ENCODE peak calls at places on chromosomes 16 and 17, in seven cellular contexts. One of them, this sample, is unnamed.

GRCh38 chr17:9432121-9432866 is 143.3 kb downstream of the STX8 start:
- DNase-seq in GM23338: no peak
- DNase-seq in PC-3: no peak
- DNase-seq in neural progenitor cell: no peak
- DNase-seq in SK-N-SH: no peak
- DNase-seq in MM.1S: peak; percentile 86
- DNase-seq in HCT116: no peak
- DNase-seq in this sample: no peak

GRCh38 chr17:19799796-19800195 is 51.7 kb upstream of the ALDH3A1 start:
- DNase-seq in GM23338: no peak
- DNase-seq in PC-3: no peak
- DNase-seq in neural progenitor cell: no peak
- DNase-seq in SK-N-SH: no peak
- DNase-seq in MM.1S: no peak
- DNase-seq in HCT116: no peak
- DNase-seq in this sample: no peak

GRCh38 chr17:30426292-30426691 is 47.6 kb downstream of the CPD start:
- DNase-seq in GM23338: no peak
- DNase-seq in PC-3: no peak
- DNase-seq in neural progenitor cell: no peak
- DNase-seq in SK-N-SH: no peak
- DNase-seq in MM.1S: no peak
- DNase-seq in HCT116: no peak
- DNase-seq in this sample: no peak

GRCh38 chr17:60840456-60840855 is 162.8 kb downstream of the BCAS3 start:
- DNase-seq in GM23338: no peak
- DNase-seq in PC-3: no peak
- DNase-seq in neural progenitor cell: no peak
- DNase-seq in SK-N-SH: no peak
- DNase-seq in MM.1S: no peak
- DNase-seq in HCT116: no peak
- DNase-seq in this sample: no peak

GRCh38 chr17:18920911-18921441 is 31.0 kb upstream of the SLC5A10 start:
- DNase-seq in GM23338: no peak
- DNase-seq in PC-3: peak; percentile 74
- DNase-seq in neural progenitor cell: no peak
- DNase-seq in SK-N-SH: no peak
- DNase-seq in MM.1S: peak; percentile 60
- DNase-seq in HCT116: no peak
- DNase-seq in this sample: peak; percentile 62

GRCh38 chr17:62937636-62938035 is 28.4 kb upstream of the TANC2 start:
- DNase-seq in GM23338: no peak
- DNase-seq in PC-3: no peak
- DNase-seq in neural progenitor cell: no peak
- DNase-seq in SK-N-SH: no peak
- DNase-seq in MM.1S: no peak
- DNase-seq in HCT116: no peak
- DNase-seq in this sample: no peak

GRCh38 chr17:47776330-47777197 is 43.5 kb downstream of the TBX21 start:
- DNase-seq in GM23338: peak; percentile 66
- DNase-seq in PC-3: peak; percentile 75
- DNase-seq in neural progenitor cell: peak; percentile 40
- DNase-seq in SK-N-SH: peak; percentile 81
- DNase-seq in MM.1S: peak; percentile 46
- DNase-seq in HCT116: peak; percentile 54
- DNase-seq in this sample: peak; percentile 55

GRCh38 chr16:79871906-79872305 is 271.4 kb upstream of the MAF start:
- DNase-seq in GM23338: no peak
- DNase-seq in PC-3: no peak
- DNase-seq in neural progenitor cell: no peak
- DNase-seq in SK-N-SH: no peak
- DNase-seq in MM.1S: no peak
- DNase-seq in HCT116: no peak
- DNase-seq in this sample: no peak

GRCh38 chr17:39213852-39214251 is 11.9 kb downstream of the STAC2 start:
- DNase-seq in GM23338: no peak
- DNase-seq in PC-3: peak; percentile 59
- DNase-seq in neural progenitor cell: no peak
- DNase-seq in SK-N-SH: no peak
- DNase-seq in MM.1S: no peak
- DNase-seq in HCT116: peak; percentile 86
- DNase-seq in this sample: no peak

GRCh38 chr16:82704369-82704768 is 77.6 kb downstream of the CDH13 start:
- DNase-seq in GM23338: no peak
- DNase-seq in PC-3: no peak
- DNase-seq in neural progenitor cell: no peak
- DNase-seq in SK-N-SH: no peak
- DNase-seq in MM.1S: no peak
- DNase-seq in HCT116: no peak
- DNase-seq in this sample: no peak

GRCh38 chr17:13665872-13666635 is 64.3 kb upstream of the HS3ST3A1 start:
- DNase-seq in GM23338: no peak
- DNase-seq in PC-3: no peak
- DNase-seq in neural progenitor cell: no peak
- DNase-seq in SK-N-SH: no peak
- DNase-seq in MM.1S: no peak
- DNase-seq in HCT116: no peak
- DNase-seq in this sample: no peak

GRCh38 chr16:54657709-54658102 is 273.0 kb upstream of the IRX5 start:
- DNase-seq in GM23338: no peak
- DNase-seq in PC-3: no peak
- DNase-seq in neural progenitor cell: no peak
- DNase-seq in SK-N-SH: no peak
- DNase-seq in MM.1S: no peak
- DNase-seq in HCT116: no peak
- DNase-seq in this sample: no peak

GRCh38 chr17:80043963-80044362 is 7.5 kb downstream of the CCDC40 start:
- DNase-seq in GM23338: no peak
- DNase-seq in PC-3: no peak
- DNase-seq in neural progenitor cell: no peak
- DNase-seq in SK-N-SH: no peak
- DNase-seq in MM.1S: no peak
- DNase-seq in HCT116: no peak
- DNase-seq in this sample: no peak

DNA sequence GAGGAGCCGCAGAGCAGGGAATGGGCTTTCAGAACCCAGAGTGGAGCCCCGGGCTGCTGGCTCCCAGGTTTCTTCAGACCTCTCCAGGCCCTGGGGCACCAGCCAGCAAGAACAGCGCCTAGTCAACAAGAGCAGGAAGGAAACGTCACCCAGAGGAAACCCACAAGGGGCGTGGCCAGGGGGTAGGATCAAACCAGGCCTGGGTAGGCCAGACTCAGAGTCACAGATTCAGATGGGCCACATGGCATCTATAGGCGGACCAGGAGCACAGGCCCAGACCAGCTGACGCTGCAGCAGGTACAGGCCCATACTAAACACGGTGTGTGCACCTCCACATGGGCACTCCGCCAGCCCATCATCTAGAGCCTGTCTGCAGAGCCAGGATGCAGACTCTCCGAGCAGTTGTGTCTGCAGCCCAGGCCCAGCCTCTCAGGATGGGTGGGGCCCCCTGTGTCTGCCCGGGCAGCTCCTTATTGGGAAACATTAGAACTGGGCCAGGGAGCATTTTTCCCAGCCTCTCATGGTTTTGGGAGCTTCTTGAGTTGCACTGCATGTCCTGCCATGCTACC is at the start of gene NLRP1:
- DNase-seq in GM23338: peak; percentile 23
- DNase-seq in PC-3: peak; percentile 86
- DNase-seq in neural progenitor cell: no peak
- DNase-seq in SK-N-SH: peak; percentile 35
- DNase-seq in MM.1S: peak; percentile 99
- DNase-seq in HCT116: peak; percentile 71
- DNase-seq in this sample: peak; percentile 96
- TF ChIP-seq EZH2phosphoT487 in GM23338: no peak
- TF ChIP-seq EZH2phosphoT487 in PC-3: no peak
- TF ChIP-seq EZH2phosphoT487 in neural progenitor cell: no peak
- TF ChIP-seq EZH2phosphoT487 in SK-N-SH: no peak
- TF ChIP-seq EZH2phosphoT487 in MM.1S: no peak
- TF ChIP-seq EZH2phosphoT487 in HCT116: no peak
- TF ChIP-seq EZH2phosphoT487 in this sample: no peak

GRCh38 chr17:49573510-49574282 is 2.0 kb upstream of the NXPH3 start:
- DNase-seq in GM23338: no peak
- DNase-seq in PC-3: no peak
- DNase-seq in neural progenitor cell: no peak
- DNase-seq in SK-N-SH: peak; percentile 11
- DNase-seq in MM.1S: no peak
- DNase-seq in HCT116: no peak
- DNase-seq in this sample: no peak

GRCh38 chr17:49576121-49576905 is 642 bp downstream of the NXPH3 start:
- DNase-seq in GM23338: peak; percentile 82
- DNase-seq in PC-3: peak; percentile 36
- DNase-seq in neural progenitor cell: peak; percentile 85
- DNase-seq in SK-N-SH: peak; percentile 93
- DNase-seq in MM.1S: no peak
- DNase-seq in HCT116: no peak
- DNase-seq in this sample: no peak

GRCh38 chr17:49575524-49576120 is at the start of gene NXPH3:
- DNase-seq in GM23338: peak; percentile 88
- DNase-seq in PC-3: peak; percentile 63
- DNase-seq in neural progenitor cell: peak; percentile 91
- DNase-seq in SK-N-SH: peak; percentile 91
- DNase-seq in MM.1S: peak; percentile 64
- DNase-seq in HCT116: no peak
- DNase-seq in this sample: peak; percentile 41

GRCh38 chr17:49574283-49574892 is 1.3 kb upstream of the NXPH3 start:
- DNase-seq in GM23338: no peak
- DNase-seq in PC-3: no peak
- DNase-seq in neural progenitor cell: no peak
- DNase-seq in SK-N-SH: peak; percentile 33
- DNase-seq in MM.1S: no peak
- DNase-seq in HCT116: no peak
- DNase-seq in this sample: no peak

DNA sequence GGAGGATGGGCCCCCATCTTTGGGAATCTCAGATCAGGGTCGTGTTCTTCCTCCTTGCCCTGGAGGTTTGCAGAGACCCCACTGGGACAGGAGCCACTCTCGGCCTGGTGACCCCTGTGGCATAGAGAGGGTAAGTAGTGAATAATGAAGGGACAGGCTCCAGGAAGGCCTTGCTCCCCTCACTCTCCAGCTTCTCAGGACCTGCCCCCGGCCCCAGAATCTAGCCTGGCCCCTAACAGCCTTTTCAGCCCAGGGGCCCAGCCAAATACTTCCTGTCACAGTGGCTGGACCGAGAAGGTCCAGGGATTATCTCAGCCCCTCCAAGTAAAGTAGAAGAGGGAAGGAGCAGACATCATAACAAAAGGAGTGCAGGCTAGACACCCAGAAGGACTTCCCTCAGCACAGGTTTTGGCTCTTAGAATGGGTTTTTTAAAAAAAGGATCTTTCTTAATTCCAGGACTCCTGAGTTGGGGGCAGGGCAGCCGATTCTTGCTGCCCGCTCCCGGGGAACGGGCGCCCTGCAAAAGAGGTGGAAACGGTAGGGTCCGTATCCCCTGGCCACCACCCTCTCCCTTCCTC is 637 bp upstream of the NXPH3 start:
- DNase-seq in GM23338: no peak
- DNase-seq in PC-3: no peak
- DNase-seq in neural progenitor cell: no peak
- DNase-seq in SK-N-SH: peak; percentile 27
- DNase-seq in MM.1S: no peak
- DNase-seq in HCT116: no peak
- DNase-seq in this sample: no peak
- H3K27ac ChIP-seq in GM23338: no peak overlapping the region
- H3K27ac ChIP-seq in PC-3: no peak overlapping the region
- H3K27ac ChIP-seq in neural progenitor cell: no peak overlapping the region
- H3K27ac ChIP-seq in SK-N-SH: no peak overlapping the region
- H3K27ac ChIP-seq in MM.1S: no peak overlapping the region
- H3K27ac ChIP-seq in HCT116: peak overlapping the region; percentile 17
- H3K27ac ChIP-seq in this sample: no peak overlapping the region

DNA sequence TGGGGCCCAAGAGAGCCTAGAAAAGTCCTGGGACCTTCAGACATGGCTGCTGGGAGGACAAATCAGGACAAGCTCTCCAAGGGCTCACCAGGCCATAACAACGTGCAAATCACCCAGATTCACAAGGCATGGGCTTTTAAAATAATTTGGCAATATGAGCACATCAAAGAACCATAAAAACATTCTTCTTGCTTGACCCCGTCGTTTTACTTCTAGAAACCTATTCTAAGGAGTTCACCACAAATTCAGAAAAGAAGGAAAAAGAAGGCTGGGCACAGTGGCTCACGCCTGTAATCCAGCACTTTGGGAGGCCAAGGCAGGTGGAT is 12.1 kb upstream of the MT3 start:
- DNase-seq in GM23338: no peak
- DNase-seq in PC-3: no peak
- DNase-seq in neural progenitor cell: no peak
- DNase-seq in SK-N-SH: no peak
- DNase-seq in MM.1S: no peak
- DNase-seq in HCT116: no peak
- DNase-seq in this sample: no peak
- TF ChIP-seq CTCF in GM23338: no peak
- TF ChIP-seq CTCF in PC-3: no peak
- TF ChIP-seq CTCF in neural progenitor cell: no peak
- TF ChIP-seq CTCF in SK-N-SH: no peak
- TF ChIP-seq CTCF in MM.1S: no peak
- TF ChIP-seq CTCF in HCT116: no peak
- TF ChIP-seq CTCF in this sample: peak; percentile 34

DNA sequence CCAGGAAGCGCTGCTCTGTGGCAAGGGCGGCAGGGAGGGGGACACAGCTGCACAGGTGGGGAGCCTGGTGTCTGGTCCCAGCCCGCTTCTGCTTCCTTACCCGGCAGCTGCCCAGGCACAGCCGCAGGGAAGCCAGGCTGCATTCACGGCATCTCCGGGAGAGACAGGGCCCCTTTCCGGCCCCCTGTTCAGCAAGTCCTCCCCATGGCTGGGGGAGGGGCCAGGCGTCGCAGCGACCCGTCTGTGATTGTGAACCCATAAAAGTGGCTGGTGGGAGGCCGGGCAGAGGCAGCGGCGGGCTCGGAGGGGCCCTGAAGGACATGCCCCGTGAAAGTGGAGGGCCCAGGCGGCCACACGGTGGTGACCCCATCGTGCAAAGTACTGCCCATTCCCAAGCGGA is 28.7 kb downstream of the SOX8 start:
- DNase-seq in GM23338: no peak
- DNase-seq in PC-3: no peak
- DNase-seq in neural progenitor cell: no peak
- DNase-seq in SK-N-SH: no peak
- DNase-seq in MM.1S: no peak
- DNase-seq in HCT116: no peak
- DNase-seq in this sample: no peak
- TF ChIP-seq EZH2phosphoT487 in GM23338: no peak
- TF ChIP-seq EZH2phosphoT487 in PC-3: no peak
- TF ChIP-seq EZH2phosphoT487 in neural progenitor cell: no peak
- TF ChIP-seq EZH2phosphoT487 in SK-N-SH: no peak
- TF ChIP-seq EZH2phosphoT487 in MM.1S: no peak
- TF ChIP-seq EZH2phosphoT487 in HCT116: no peak
- TF ChIP-seq EZH2phosphoT487 in this sample: no peak

GRCh38 chr16:85126383-85126730 is 14.1 kb upstream of the CIBAR2 start:
- DNase-seq in GM23338: no peak
- DNase-seq in PC-3: no peak
- DNase-seq in neural progenitor cell: no peak
- DNase-seq in SK-N-SH: no peak
- DNase-seq in MM.1S: no peak
- DNase-seq in HCT116: no peak
- DNase-seq in this sample: no peak
- H3K27ac ChIP-seq in GM23338: no peak overlapping the region
- H3K27ac ChIP-seq in PC-3: no peak overlapping the region
- H3K27ac ChIP-seq in neural progenitor cell: no peak overlapping the region
- H3K27ac ChIP-seq in SK-N-SH: peak overlapping the region; percentile 54
- H3K27ac ChIP-seq in MM.1S: no peak overlapping the region
- H3K27ac ChIP-seq in HCT116: no peak overlapping the region
- H3K27ac ChIP-seq in this sample: no peak overlapping the region

GRCh38 chr17:57234252-57235092 is 21.9 kb upstream of the MSI2 start:
- DNase-seq in GM23338: peak; percentile 41
- DNase-seq in PC-3: no peak
- DNase-seq in neural progenitor cell: peak; percentile 24
- DNase-seq in SK-N-SH: no peak
- DNase-seq in MM.1S: no peak
- DNase-seq in HCT116: no peak
- DNase-seq in this sample: no peak
- TF ChIP-seq CTCF in GM23338: no peak
- TF ChIP-seq CTCF in PC-3: peak; percentile 41
- TF ChIP-seq CTCF in neural progenitor cell: no peak
- TF ChIP-seq CTCF in SK-N-SH: peak; percentile 23
- TF ChIP-seq CTCF in MM.1S: no peak
- TF ChIP-seq CTCF in HCT116: peak; percentile 15
- TF ChIP-seq CTCF in this sample: peak; percentile 26